ENCODE peak calls at places on chromosomes 3 and 15, in four cellular contexts. One of them, this sample, is unnamed.

GRCh38 chr3:167750273-167750971 is 14.9 kb downstream of the SERPINI1 start:
- DNase-seq in HS-27A: no peak
- DNase-seq in ACHN: no peak
- DNase-seq in iPS-NIHi11: no peak
- DNase-seq in this sample: no peak

GRCh38 chr15:60038111-60038521 is 34.0 kb downstream of the FOXB1 start:
- DNase-seq in HS-27A: no peak
- DNase-seq in ACHN: no peak
- DNase-seq in iPS-NIHi11: no peak
- DNase-seq in this sample: no peak

GRCh38 chr15:68511073-68511991 is 67.5 kb upstream of the CORO2B start:
- DNase-seq in HS-27A: no peak
- DNase-seq in ACHN: no peak
- DNase-seq in iPS-NIHi11: no peak
- DNase-seq in this sample: no peak

GRCh38 chr3:59555593-59556315 is 505.9 kb upstream of the CFAP20DC start:
- DNase-seq in ACHN: no peak
- DNase-seq in iPS-NIHi11: no peak
- DNase-seq in HS-27A: no peak
- DNase-seq in this sample: no peak

GRCh38 chr15:40052604-40053003 is 13.6 kb upstream of the SRP14 start:
- DNase-seq in HS-27A: no peak
- DNase-seq in iPS-NIHi11: no peak
- DNase-seq in ACHN: peak; percentile 70
- DNase-seq in this sample: peak; percentile 78

GRCh38 chr3:44649709-44650108 is 1.2 kb downstream of the ZNF35 start:
- DNase-seq in iPS-NIHi11: no peak
- DNase-seq in ACHN: no peak
- DNase-seq in HS-27A: no peak
- DNase-seq in this sample: no peak

GRCh38 chr3:32132706-32133105 is 26.3 kb downstream of the GPD1L start:
- DNase-seq in iPS-NIHi11: no peak
- DNase-seq in ACHN: no peak
- DNase-seq in HS-27A: no peak
- DNase-seq in this sample: no peak

GRCh38 chr3:114565201-114565600 is 271.4 kb downstream of the TIGIT start:
- DNase-seq in HS-27A: no peak
- DNase-seq in iPS-NIHi11: no peak
- DNase-seq in ACHN: no peak
- DNase-seq in this sample: no peak

GRCh38 chr15:29687939-29688884 is 134.1 kb downstream of the TJP1 start:
- DNase-seq in ACHN: no peak
- DNase-seq in iPS-NIHi11: no peak
- DNase-seq in HS-27A: no peak
- DNase-seq in this sample: no peak

GRCh38 chr3:76044601-76045600 is 259.6 kb upstream of the ZNF717 start:
- DNase-seq in iPS-NIHi11: no peak
- DNase-seq in HS-27A: no peak
- DNase-seq in ACHN: peak; percentile 24
- DNase-seq in this sample: no peak

GRCh38 chr3:27606537-27606936 is 115.6 kb downstream of the EOMES start:
- DNase-seq in iPS-NIHi11: no peak
- DNase-seq in HS-27A: no peak
- DNase-seq in ACHN: no peak
- DNase-seq in this sample: no peak

GRCh38 chr15:99105516-99106341 is 849 bp downstream of the SYNM start:
- DNase-seq in iPS-NIHi11: peak; percentile 78
- DNase-seq in ACHN: peak; percentile 58
- DNase-seq in HS-27A: peak; percentile 15
- DNase-seq in this sample: no peak

GRCh38 chr15:57586661-57587404 is 4.9 kb upstream of the MYZAP start:
- DNase-seq in iPS-NIHi11: no peak
- DNase-seq in ACHN: no peak
- DNase-seq in HS-27A: no peak
- DNase-seq in this sample: no peak